ENCODE peak calls at places on chromosomes 11 and 22, in four cellular contexts. H, M, U and I are unnamed samples.

GRCh38 chr11:63613517-63614135 is 607 bp downstream of the PLAAT3 start:
- DNase-seq in H (peak), M (no peak), U (no peak), I (peak)

GRCh38 chr11:3674189-3674588 is 3.0 kb upstream of the CHRNA10 start:
- DNase-seq in H (no peak), M (no peak), U (peak), I (no peak)

GRCh38 chr22:30903876-30904460 is 64.6 kb downstream of the MORC2 start:
- DNase-seq in H (no peak), M (no peak), U (no peak), I (no peak)

GRCh38 chr11:119332111-119332765 is 2.1 kb upstream of the RNF26 start:
- DNase-seq in H (no peak), M (no peak), U (no peak), I (no peak)

GRCh38 chr11:65645710-65646109 is 7.8 kb downstream of the SIPA1 start:
- DNase-seq in H (no peak), M (no peak), U (no peak), I (peak)

GRCh38 chr11:115489466-115489865 is 14.7 kb downstream of the CADM1 start:
- DNase-seq in H (no peak), M (no peak), U (no peak), I (no peak)

GRCh38 chr11:94604496-94604895 is 37.3 kb downstream of the PIWIL4 start:
- DNase-seq in H (no peak), M (no peak), U (no peak), I (no peak)

GRCh38 chr22:44357296-44357961 is 44.7 kb upstream of the SHISAL1 start:
- DNase-seq in H (peak), M (no peak), U (no peak), I (peak)

GRCh38 chr22:24467340-24467739 is 27.8 kb upstream of the UPB1 start:
- DNase-seq in H (no peak), M (no peak), U (no peak), I (no peak)

GRCh38 chr11:45805305-45806071 is 539 bp downstream of the SLC35C1 start:
- DNase-seq in H (no peak), M (no peak), U (no peak), I (peak)

GRCh38 chr11:41459602-41460405 is at the start of gene LRRC4C:
- DNase-seq in H (no peak), M (no peak), U (no peak), I (no peak)

GRCh38 chr22:21982338-21982965 is at the start of gene TOP3B:
- DNase-seq in H (peak), M (peak), U (no peak), I (peak)

GRCh38 chr11:59680287-59681154 is 11.7 kb upstream of the PATL1 start:
- DNase-seq in H (peak), M (peak), U (peak), I (peak)

GRCh38 chr22:37026325-37026724 is 6.8 kb downstream of the MPST start:
- DNase-seq in H (no peak), M (no peak), U (no peak), I (no peak)